ENCODE peak calls at places on chromosomes 5 and 9, in eight cellular contexts. Z is T1000, E is LHCN-M2, W is AG10803, H is right lobe of liver, B is HS-27A, C is GF-D8, R is HCT116. T is an unnamed sample.

GRCh38 chr9:89999534-90000370 is 394.9 kb downstream of the GADD45G start:
- DNase-seq in Z (no peak), E (peak; percentile 70), W (peak; percentile 53), H (peak; percentile 87), B (no peak), C (no peak), R (no peak), T (no peak)

GRCh38 chr9:124873664-124874063 is 11.7 kb downstream of the ARPC5L start:
- DNase-seq in Z (peak; percentile 12), E (no peak), W (no peak), H (no peak), B (no peak), C (no peak), R (no peak), T (no peak)

GRCh38 chr9:36127652-36128244 is 8.8 kb upstream of the GLIPR2 start:
- DNase-seq in Z (no peak), E (no peak), W (no peak), H (no peak), B (no peak), C (peak; percentile 92), R (no peak), T (peak; percentile 96)

GRCh38 chr5:83547156-83547555 is 75.6 kb downstream of the VCAN start:
- DNase-seq in Z (no peak), E (no peak), W (peak; percentile 94), H (no peak), B (no peak), C (no peak), R (no peak), T (no peak)

GRCh38 chr9:16318516-16319060 is 551.9 kb downstream of the BNC2 start:
- DNase-seq in Z (no peak), E (no peak), W (no peak), H (no peak), B (no peak), C (no peak), R (no peak), T (no peak)

GRCh38 chr9:72947987-72948465 is 4.8 kb downstream of the ALDH1A1 start:
- DNase-seq in Z (no peak), E (no peak), W (no peak), H (no peak), B (no peak), C (no peak), R (no peak), T (no peak)

GRCh38 chr9:70924905-70925547 is 196.4 kb downstream of the TRPM3 start:
- DNase-seq in Z (peak; percentile 41), E (peak; percentile 86), W (peak; percentile 94), H (no peak), B (peak; percentile 40), C (peak; percentile 10), R (peak; percentile 48), T (peak; percentile 34)

GRCh38 chr5:81428446-81428845 is 34.5 kb upstream of the ACOT12 start:
- DNase-seq in Z (no peak), E (peak; percentile 31), W (peak; percentile 42), H (no peak), B (no peak), C (no peak), R (no peak), T (no peak)

GRCh38 chr5:173498871-173499470 is 117.5 kb downstream of the BOD1 start:
- DNase-seq in Z (no peak), E (peak; percentile 87), W (no peak), H (no peak), B (no peak), C (no peak), R (no peak), T (no peak)

T was measured in AML-193.